ENCODE peak calls at places on chromosomes 5 and 9, in six cellular contexts. A is activated CD8-positive, alpha-beta memory T cell treated with anti-CD3 and anti-CD28 coated beads, Interleukin-2, amount 50 U/mL, for 48 hours; O is BE2C; X is mucosa of gallbladder; K is EL; L is NCI-H524 treated with DMSO at 0.1 percent for 48 hours. F is an unnamed sample.

GRCh38 chr5:102229685-102230084 is 66.4 kb downstream of the SLCO4C1 start:
- DNase-seq in O (no peak), L (no peak), A (no peak), X (no peak), K (no peak), F (no peak)

GRCh38 chr9:29740518-29740917 is 2167.2 kb upstream of the C9orf72 start:
- DNase-seq in A (no peak), L (no peak), K (no peak), X (no peak), O (no peak), F (no peak)

GRCh38 chr9:69207503-69207902 is 33.4 kb downstream of the TJP2 start:
- DNase-seq in O (no peak), X (no peak), L (no peak), A (no peak), K (no peak), F (no peak)

GRCh38 chr5:17094830-17095229 is 122.6 kb upstream of the BASP1 start:
- DNase-seq in K (no peak), L (no peak), A (no peak), O (no peak), X (no peak), F (no peak)

GRCh38 chr5:57069115-57069835 is 104.6 kb upstream of the GPBP1 start:
- DNase-seq in O (no peak), K (no peak), A (no peak), X (no peak), L (no peak), F (no peak)

GRCh38 chr5:81773574-81773973 is 22.7 kb upstream of the SSBP2 start:
- DNase-seq in O (no peak), X (no peak), K (no peak), L (no peak), A (no peak), F (no peak)

GRCh38 chr9:117460743-117461142 is 45.9 kb upstream of the ASTN2 start:
- DNase-seq in K (no peak), L (no peak), X (no peak), O (no peak), A (no peak), F (no peak)

GRCh38 chr5:73625905-73626811 is at the start of gene ARHGEF28:
- DNase-seq in L (no peak), A (peak; percentile 54), X (peak; percentile 75), K (peak; percentile 84), O (peak; percentile 87), F (peak; percentile 87)

GRCh38 chr5:139752506-139753350 is 42.9 kb upstream of the PSD2 start:
- DNase-seq in L (no peak), X (no peak), A (no peak), K (peak; percentile 53), O (no peak), F (no peak)

GRCh38 chr9:3968891-3969290 is 331.0 kb downstream of the GLIS3 start:
- DNase-seq in O (no peak), X (no peak), L (no peak), K (no peak), A (no peak), F (no peak)

GRCh38 chr9:120767451-120767850 is 25.8 kb downstream of the FBXW2 start:
- DNase-seq in L (no peak), O (no peak), X (no peak), A (no peak), K (peak; percentile 4), F (no peak)

GRCh38 chr9:18926513-18926912 is 106.5 kb downstream of the SAXO1 start:
- DNase-seq in X (no peak), A (no peak), K (no peak), O (no peak), L (no peak), F (no peak)

GRCh38 chr9:75930766-75931311 is 40.4 kb downstream of the PCSK5 start:
- DNase-seq in X (no peak), L (no peak), A (no peak), K (no peak), O (no peak), F (no peak)

GRCh38 chr9:114001794-114002261 is 76.3 kb downstream of the AMBP start:
- DNase-seq in A (peak; percentile 32), K (no peak), L (no peak), X (peak; percentile 2), O (no peak), F (peak; percentile 20)